ENCODE peak calls at places on chromosomes 7 and 10, in six cellular contexts. D is body of pancreas, F is esophagus muscularis mucosa, W is fibroblast of villous mesenchyme, P is gastrocnemius medialis, N is BJ. K is an unnamed sample.

GRCh38 chr7:26101471-26102151 is 50.4 kb upstream of the NFE2L3 start:
- DNase-seq in D (peak), F (no peak), W (no peak), P (peak), N (no peak), K (no peak)

GRCh38 chr10:44976352-44977198 is 2.0 kb downstream of the DEPP1 start:
- DNase-seq in D (no peak), F (no peak), W (no peak), P (no peak), N (no peak), K (no peak)

GRCh38 chr10:99403674-99404073 is 26.8 kb downstream of the GOT1 start:
- DNase-seq in D (no peak), F (no peak), W (no peak), P (no peak), N (no peak), K (no peak)

GRCh38 chr7:29442146-29442545 is 121.5 kb upstream of the PRR15 start:
- DNase-seq in D (no peak), F (no peak), W (peak), P (no peak), N (no peak), K (no peak)

GRCh38 chr10:71502221-71502620 is 105.5 kb downstream of the CDH23 start:
- DNase-seq in D (no peak), F (no peak), W (no peak), P (no peak), N (no peak), K (no peak)

GRCh38 chr10:133060881-133061280 is 26.8 kb upstream of the ADGRA1 start:
- DNase-seq in D (no peak), F (no peak), W (no peak), P (no peak), N (no peak), K (no peak)

GRCh38 chr7:40469481-40469880 is 334.7 kb downstream of the SUGCT start:
- DNase-seq in D (no peak), F (no peak), W (peak), P (no peak), N (peak), K (no peak)

GRCh38 chr7:119377-120163 is 72.8 kb upstream of the FAM20C start:
- DNase-seq in D (peak), F (peak), W (peak), P (no peak), N (no peak), K (no peak)

GRCh38 chr10:96044686-96045085 is 1.3 kb downstream of the CCNJ start:
- DNase-seq in D (no peak), F (no peak), W (peak), P (no peak), N (no peak), K (peak)

GRCh38 chr7:120876922-120877321 is 19.0 kb upstream of the TSPAN12 start:
- DNase-seq in D (no peak), F (no peak), W (no peak), P (no peak), N (no peak), K (no peak)

GRCh38 chr10:114393482-114393881 is 10.8 kb downstream of the AFAP1L2 start:
- DNase-seq in D (no peak), F (no peak), W (peak), P (no peak), N (no peak), K (no peak)

GRCh38 chr10:80104066-80104926 is 25.8 kb downstream of the TMEM254 start:
- DNase-seq in D (peak), F (no peak), W (peak), P (no peak), N (peak), K (peak)

GRCh38 chr10:126110434-126110833 is 214.1 kb downstream of the FANK1 start:
- DNase-seq in D (no peak), F (no peak), W (peak), P (no peak), N (no peak), K (no peak)

GRCh38 chr10:44030132-44030531 is 354.8 kb downstream of the CXCL12 start:
- DNase-seq in D (no peak), F (no peak), W (no peak), P (no peak), N (no peak), K (peak)

GRCh38 chr7:84389242-84389641 is 194.7 kb upstream of the SEMA3A start:
- DNase-seq in D (no peak), F (no peak), W (no peak), P (no peak), N (no peak), K (peak)

GRCh38 chr10:1404236-1404952 is 332.9 kb downstream of the ADARB2 start:
- DNase-seq in D (no peak), F (peak), W (no peak), P (no peak), N (no peak), K (no peak)

GRCh38 chr7:26990268-26990667 is 105.5 kb downstream of the HOXA1 start:
- DNase-seq in D (no peak), F (no peak), W (peak), P (no peak), N (peak), K (no peak)

GRCh38 chr10:128324058-128324457 is 197.8 kb upstream of the MKI67 start:
- DNase-seq in D (no peak), F (peak), W (no peak), P (peak), N (no peak), K (no peak)

GRCh38 chr7:100705341-100705752 is 574 bp upstream of the POP7 start:
- DNase-seq in D (peak), F (peak), W (peak), P (peak), N (peak), K (peak)

GRCh38 chr10:23927926-23928325 is 281.0 kb upstream of the KIAA1217 start:
- DNase-seq in D (no peak), F (peak), W (no peak), P (no peak), N (no peak), K (no peak)

GRCh38 chr7:128928159-128928558 is 9.6 kb upstream of the IRF5 start:
- DNase-seq in D (no peak), F (no peak), W (no peak), P (no peak), N (no peak), K (no peak)

GRCh38 chr10:70906953-70907618 is 18.7 kb upstream of the PCBD1 start:
- DNase-seq in D (no peak), F (no peak), W (no peak), P (no peak), N (no peak), K (no peak)

GRCh38 chr10:103504181-103504783 is 10.8 kb downstream of the NEURL1 start:
- DNase-seq in D (peak), F (no peak), W (peak), P (no peak), N (no peak), K (peak)

DNA sequence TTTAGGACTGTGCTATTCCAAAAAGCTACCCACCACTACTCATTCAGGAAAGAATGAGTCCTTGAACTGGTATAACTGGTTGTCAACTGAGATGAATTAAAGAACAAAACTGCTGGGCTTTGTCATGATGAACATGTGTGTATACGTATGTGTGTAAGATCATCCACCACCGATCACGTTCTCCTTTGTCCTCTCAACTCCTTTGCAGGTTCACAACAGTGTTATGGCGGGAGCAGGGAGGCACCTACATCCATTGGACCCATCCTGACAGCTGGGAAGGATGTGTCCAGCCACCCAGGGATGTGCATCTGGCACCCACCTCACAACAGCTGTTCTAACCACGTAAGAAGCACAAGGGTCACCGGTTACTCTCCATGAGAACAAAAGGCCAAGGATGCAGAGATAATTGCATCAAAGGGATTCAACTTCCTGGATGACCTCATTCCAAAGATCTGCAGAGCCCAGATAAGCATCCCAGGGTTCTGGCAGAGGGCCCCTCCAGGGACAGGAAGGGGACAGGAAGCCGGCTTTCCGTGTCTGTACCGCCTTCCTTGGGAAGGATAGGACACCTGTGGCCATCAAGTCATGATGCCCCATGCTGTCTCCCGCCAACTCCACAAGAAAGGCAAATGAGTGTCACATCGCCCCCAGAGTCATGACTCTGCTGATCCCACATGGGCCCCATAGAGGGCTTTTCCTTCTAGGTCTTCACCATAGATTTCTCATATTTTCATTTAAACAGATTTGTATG is 66.1 kb downstream of the STEAP1B start:
- DNase-seq in D (no peak), F (peak), W (peak), P (no peak), N (no peak), K (no peak)
- TF ChIP-seq CTCF in D (no peak), F (no peak), W (no peak), P (no peak), N (no peak), K (no peak)

GRCh38 chr7:114217026-114217425 is 197.6 kb upstream of the FOXP2 start:
- DNase-seq in D (no peak), F (no peak), W (no peak), P (no peak), N (no peak), K (no peak)
- TF ChIP-seq CTCF in D (no peak), F (no peak), W (no peak), P (no peak), N (no peak), K (no peak)

GRCh38 chr7:76512941-76513816 is 2.8 kb downstream of the UPK3B start:
- DNase-seq in D (no peak), F (no peak), W (no peak), P (no peak), N (no peak), K (no peak)

GRCh38 chr7:76506081-76506440 is 4.3 kb upstream of the UPK3B start:
- DNase-seq in D (no peak), F (no peak), W (no peak), P (no peak), N (no peak), K (no peak)

GRCh38 chr7:76509931-76510877 is at the start of gene UPK3B:
- DNase-seq in D (no peak), F (no peak), W (no peak), P (no peak), N (no peak), K (no peak)

GRCh38 chr7:76505168-76506080 is 4.9 kb upstream of the UPK3B start:
- DNase-seq in D (no peak), F (no peak), W (no peak), P (no peak), N (no peak), K (peak)

DNA sequence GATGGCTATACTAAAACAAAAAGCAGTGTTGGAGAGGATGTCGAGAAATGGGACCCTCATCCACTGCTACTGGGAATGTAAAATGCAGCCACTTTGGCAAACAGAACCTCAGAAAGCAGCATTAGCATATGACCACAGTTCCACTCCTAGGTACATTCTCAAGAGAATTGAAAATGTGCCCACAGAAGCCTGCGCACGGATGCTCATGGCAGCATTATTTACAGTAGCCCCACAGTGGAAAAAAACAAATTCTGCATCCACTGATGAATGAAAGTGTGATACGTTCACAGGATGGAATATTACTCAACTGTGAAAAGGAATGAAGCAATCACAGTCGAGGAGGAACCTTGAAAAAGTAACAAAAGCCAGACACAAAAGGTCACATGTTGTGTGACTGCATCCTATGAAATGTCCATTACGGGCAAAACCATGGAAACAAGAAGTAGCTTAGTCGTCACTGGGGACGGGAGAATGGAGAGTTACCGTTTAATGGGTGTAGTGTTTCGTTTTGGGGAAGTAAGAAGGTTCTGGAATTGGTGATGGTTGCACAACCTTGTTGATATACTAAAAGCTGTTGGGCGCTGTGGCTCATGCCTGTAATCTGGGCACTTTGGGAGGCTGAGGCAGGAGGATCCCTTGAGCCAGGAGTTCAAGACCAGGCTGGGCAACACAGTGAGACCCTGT is 2.5 kb upstream of the UPK3B start:
- DNase-seq in D (peak), F (no peak), W (peak), P (no peak), N (no peak), K (no peak)
- TF ChIP-seq CTCF in D (no peak), F (no peak), W (no peak), P (no peak), N (no peak), K (no peak)

DNA sequence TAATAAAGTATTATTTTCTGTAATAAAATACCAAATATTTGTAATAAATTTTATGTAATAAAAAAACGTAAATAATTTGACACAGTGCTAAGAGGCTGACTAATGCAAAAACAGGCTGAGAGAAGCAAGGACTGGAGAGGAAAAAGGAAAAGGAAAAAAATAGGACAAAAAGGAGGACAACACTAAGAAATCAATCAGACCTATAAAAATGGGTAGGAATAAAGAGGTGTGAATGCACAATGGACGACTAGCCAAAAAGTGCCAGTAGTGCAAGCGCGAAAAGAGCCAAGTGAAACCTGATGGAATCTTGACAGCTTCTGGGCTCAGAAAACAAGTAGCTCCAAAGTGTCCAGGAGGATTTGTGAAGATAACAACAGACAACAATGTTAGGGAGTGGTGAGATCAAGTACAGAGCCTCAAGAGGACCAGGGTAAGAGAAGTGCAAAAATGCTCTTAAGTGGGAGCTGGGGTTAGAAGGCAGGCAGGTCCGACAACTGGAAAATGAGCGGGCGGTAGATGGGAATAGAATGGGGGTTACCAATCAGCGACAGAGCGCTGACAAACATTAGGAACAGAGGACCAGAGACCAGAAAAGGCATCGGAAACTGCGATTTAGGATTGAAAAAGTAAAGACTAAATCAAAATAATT is 1.2 kb downstream of the BRAF start:
- DNase-seq in D (peak), F (no peak), W (peak), P (no peak), N (no peak), K (no peak)
- TF ChIP-seq CTCF in D (no peak), F (no peak), W (no peak), P (no peak), N (no peak), K (no peak)

GRCh38 chr10:110535958-110536891 is 31.3 kb upstream of the SMC3 start:
- DNase-seq in D (peak), F (peak), W (peak), P (no peak), N (no peak), K (peak)
- TF ChIP-seq CTCF in D (peak), F (peak), W (peak), P (no peak), N (peak), K (peak)

DNA sequence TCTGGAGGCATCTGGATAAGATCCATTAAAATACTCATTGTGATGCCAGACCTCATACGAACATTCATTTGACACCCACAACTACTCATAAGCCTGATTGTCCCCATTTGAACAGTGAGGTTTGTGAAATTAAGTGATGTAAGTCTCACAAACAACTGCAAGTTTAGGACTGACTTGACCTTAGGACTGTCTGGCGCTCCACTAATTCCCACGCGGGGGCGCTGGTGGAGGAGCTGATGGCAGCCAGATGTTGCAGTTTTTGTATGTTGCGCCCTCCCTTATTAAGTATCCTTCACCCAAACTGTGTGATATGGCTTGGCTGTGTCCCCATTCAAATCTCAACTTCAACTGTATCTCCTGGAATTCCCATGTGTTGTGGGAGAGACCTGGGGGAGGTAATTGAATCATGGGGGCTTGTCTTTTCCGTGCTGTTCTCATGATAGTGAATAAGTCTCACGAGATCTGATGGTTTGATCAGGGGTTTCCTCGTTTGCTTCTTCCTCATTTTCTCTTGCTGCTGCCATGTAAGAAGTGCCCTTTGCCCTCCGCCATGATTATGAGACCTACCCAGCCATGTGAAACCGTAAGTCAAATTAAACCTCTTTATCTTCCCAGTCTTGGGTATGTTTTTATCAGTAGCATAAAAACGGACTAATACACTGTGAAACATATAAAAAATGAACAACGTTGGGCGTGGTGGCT is 20.3 kb upstream of the TIAL1 start:
- DNase-seq in D (peak), F (no peak), W (peak), P (no peak), N (no peak), K (no peak)
- TF ChIP-seq CTCF in D (no peak), F (no peak), W (peak), P (no peak), N (peak), K (no peak)

DNA sequence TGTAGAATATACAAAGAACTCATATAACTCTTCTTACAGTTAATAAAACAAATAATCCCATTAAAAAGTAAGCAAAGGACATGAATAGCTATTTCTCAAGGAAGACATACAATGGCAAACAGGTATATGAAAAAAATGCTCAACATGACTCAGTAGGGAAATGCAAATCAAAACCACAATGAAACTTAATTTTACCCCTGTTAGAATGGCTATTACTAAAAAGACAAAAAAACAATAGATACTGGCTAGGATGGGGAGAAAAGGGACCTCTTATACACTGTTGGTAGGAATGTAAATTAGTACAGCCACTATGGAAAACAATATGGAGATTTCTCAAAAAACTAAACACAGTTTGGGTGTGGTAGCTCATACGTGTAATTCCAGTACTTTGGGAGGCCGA is 37.8 kb downstream of the HERPUD2 start:
- DNase-seq in D (no peak), F (no peak), W (no peak), P (no peak), N (no peak), K (no peak)
- TF ChIP-seq CTCF in D (no peak), F (no peak), W (no peak), P (no peak), N (no peak), K (no peak)

GRCh38 chr7:79308176-79308575 is 145.3 kb downstream of the MAGI2 start:
- DNase-seq in D (no peak), F (no peak), W (peak), P (no peak), N (no peak), K (no peak)
- TF ChIP-seq CTCF in D (no peak), F (peak), W (peak), P (no peak), N (peak), K (no peak)

K was measured in GM13977.